ENCODE peak calls at places on chromosomes 12 and 14, in four cellular contexts. V, U, T and S are unnamed samples.

GRCh38 chr12:45663452-45663851 is 66.1 kb upstream of the ARID2 start:
- DNase-seq in V (no peak), U (peak), T (no peak), S (no peak)

GRCh38 chr14:35079742-35080141 is 33.7 kb downstream of the FAM177A1 start:
- DNase-seq in V (no peak), U (peak), T (no peak), S (no peak)

GRCh38 chr14:87109271-87109670 is 883.7 kb downstream of the GALC start:
- DNase-seq in V (no peak), U (no peak), T (no peak), S (no peak)

GRCh38 chr12:82655751-82656150 is 31.0 kb upstream of the TMTC2 start:
- DNase-seq in V (no peak), U (no peak), T (no peak), S (no peak)

GRCh38 chr12:84763112-84763511 is 149.5 kb downstream of the SLC6A15 start:
- DNase-seq in V (no peak), U (peak), T (no peak), S (no peak)

GRCh38 chr12:6200266-6201198 is at the start of gene CD9:
- DNase-seq in V (peak), U (peak), T (peak), S (no peak)

GRCh38 chr14:89370781-89371180 is 46.3 kb downstream of the FOXN3 start:
- DNase-seq in V (no peak), U (no peak), T (no peak), S (no peak)

GRCh38 chr12:39804479-39805241 is 185.1 kb upstream of the ABCD2 start:
- DNase-seq in V (no peak), U (no peak), T (no peak), S (no peak)

GRCh38 chr12:70249903-70250302 is 6.7 kb downstream of the CNOT2 start:
- DNase-seq in V (no peak), U (no peak), T (no peak), S (no peak)

GRCh38 chr12:13144266-13144828 is 40.9 kb upstream of the GSG1 start:
- DNase-seq in V (no peak), U (no peak), T (no peak), S (no peak)

GRCh38 chr12:42396473-42397259 is 70.7 kb downstream of the PPHLN1 start:
- DNase-seq in V (no peak), U (no peak), T (no peak), S (no peak)

GRCh38 chr12:127582074-127582473 is 684.9 kb upstream of the TMEM132C start:
- DNase-seq in V (no peak), U (no peak), T (no peak), S (no peak)

GRCh38 chr12:20142956-20143355 is 225.4 kb upstream of the PDE3A start:
- DNase-seq in V (no peak), U (no peak), T (peak), S (no peak)
- TF ChIP-seq CTCF in V (no peak), U (peak), T (no peak), S (no peak)

GRCh38 chr12:120972870-120973543 is 5.3 kb upstream of the HNF1A start:
- DNase-seq in V (no peak), U (no peak), T (no peak), S (no peak)

GRCh38 chr12:120965534-120966091 is 12.7 kb upstream of the HNF1A start:
- DNase-seq in V (no peak), U (no peak), T (no peak), S (no peak)

GRCh38 chr12:120970310-120970709 is 8.0 kb upstream of the HNF1A start:
- DNase-seq in V (no peak), U (no peak), T (no peak), S (no peak)

DNA sequence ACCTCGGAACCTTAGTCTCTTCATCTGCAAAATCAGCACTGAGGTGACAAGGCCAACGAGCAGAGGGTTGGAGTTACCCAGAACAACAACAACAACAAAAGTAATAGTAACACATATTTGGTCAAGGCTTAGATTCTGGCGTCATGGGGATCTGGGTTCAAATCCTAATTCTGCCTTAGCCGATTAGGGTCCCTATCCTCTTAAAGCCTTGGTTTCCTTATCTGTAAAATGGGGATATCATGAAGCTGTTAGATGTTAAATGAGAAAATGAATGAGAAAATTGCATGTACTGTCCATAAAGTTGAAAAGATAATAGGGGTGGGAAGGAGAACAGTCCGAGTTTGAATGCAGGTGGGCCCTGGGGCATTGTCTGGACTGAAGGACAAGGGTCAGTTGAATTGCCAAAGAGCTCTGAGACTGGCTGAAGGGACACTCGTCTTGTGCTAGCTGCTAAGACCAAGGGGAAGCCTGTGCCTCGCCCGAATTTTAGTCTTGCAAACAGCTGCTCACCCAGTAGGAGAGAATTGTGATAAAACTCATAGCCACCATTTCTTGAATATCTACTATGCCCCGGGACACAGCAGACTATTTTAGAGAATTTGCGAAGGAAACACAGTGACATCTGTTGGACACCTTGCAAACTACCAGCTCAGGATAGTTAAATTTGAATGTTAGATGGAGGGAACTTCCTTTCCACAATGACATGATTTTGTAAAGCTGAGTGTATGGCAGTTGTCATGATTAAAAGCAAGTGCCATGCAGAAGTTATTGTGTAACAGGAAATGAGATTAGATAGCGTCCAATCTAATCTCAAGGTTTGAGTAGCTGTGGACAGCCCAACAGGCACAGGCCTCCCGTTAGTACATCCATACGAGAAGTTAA is 6.8 kb upstream of the HNF1A start:
- DNase-seq in V (no peak), U (peak), T (peak), S (no peak)
- TF ChIP-seq CTCF in V (peak), U (peak), T (peak), S (no peak)

DNA sequence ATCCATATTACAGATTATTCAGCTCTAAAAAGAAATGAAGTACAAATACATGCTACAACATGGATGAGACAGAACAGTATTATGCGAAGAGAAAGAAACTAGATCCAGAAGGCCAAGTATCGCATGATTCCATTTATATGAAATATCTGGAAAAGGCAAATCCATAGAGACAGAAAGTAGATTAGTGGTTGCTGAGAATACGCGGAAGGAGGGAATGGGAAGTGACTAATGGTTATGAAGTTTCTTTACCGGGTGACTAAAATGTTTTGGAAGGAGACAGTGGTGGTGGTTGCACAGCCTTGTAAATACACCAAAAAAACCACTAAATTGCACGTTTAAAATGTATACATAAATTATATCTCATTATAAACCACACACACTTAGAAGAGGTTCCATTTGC is 12.5 kb downstream of the PRDM4 start:
- DNase-seq in V (no peak), U (peak), T (no peak), S (no peak)
- TF ChIP-seq CTCF in V (no peak), U (no peak), T (no peak), S (no peak)

GRCh38 chr12:25480145-25480544 is 72.9 kb downstream of the LMNTD1 start:
- DNase-seq in V (no peak), U (peak), T (no peak), S (no peak)
- TF ChIP-seq CTCF in V (no peak), U (no peak), T (no peak), S (no peak)

GRCh38 chr12:124884587-124885438 is 21.1 kb upstream of the SCARB1 start:
- DNase-seq in V (no peak), U (no peak), T (no peak), S (no peak)
- TF ChIP-seq CTCF in V (no peak), U (no peak), T (no peak), S (no peak)

DNA sequence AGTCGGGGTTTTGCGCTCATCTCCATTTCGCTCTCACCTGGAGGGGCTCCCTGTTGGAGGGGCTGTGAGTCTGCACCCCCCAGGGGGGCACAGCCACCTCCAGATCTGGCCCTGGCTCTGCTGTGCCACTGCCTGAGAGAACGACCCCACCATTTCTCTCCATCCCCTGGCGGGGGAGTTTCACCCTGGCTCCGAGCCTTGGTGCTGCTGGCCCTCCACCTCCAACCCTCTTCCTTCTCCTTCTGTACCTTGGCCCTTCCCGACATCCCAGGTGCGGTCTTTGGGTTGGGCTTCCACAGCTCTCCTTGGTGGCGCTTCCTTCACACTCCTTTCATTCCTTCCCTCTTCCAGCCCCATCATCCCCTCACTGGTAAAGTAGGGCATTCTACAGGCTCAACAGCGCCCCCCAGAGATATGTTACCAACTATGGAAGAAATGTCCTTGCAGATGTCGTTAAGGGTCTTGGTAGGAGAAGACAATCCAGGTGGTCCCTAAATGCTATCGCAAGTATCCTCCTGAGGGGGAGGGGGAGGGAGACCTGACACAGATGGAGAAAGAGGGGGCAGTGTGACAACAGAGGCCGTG is 16.3 kb downstream of the SERPINA1 start:
- DNase-seq in V (no peak), U (no peak), T (no peak), S (peak)
- TF ChIP-seq CTCF in V (no peak), U (no peak), T (no peak), S (no peak)

GRCh38 chr14:103384450-103385152 is 614 bp upstream of the MARK3 start:
- DNase-seq in V (no peak), U (no peak), T (no peak), S (no peak)

GRCh38 chr14:103386632-103387329 is 1.6 kb downstream of the MARK3 start:
- DNase-seq in V (no peak), U (peak), T (no peak), S (no peak)

GRCh38 chr14:103385994-103386491 is 828 bp downstream of the MARK3 start:
- DNase-seq in V (peak), U (peak), T (no peak), S (peak)

GRCh38 chr14:103382375-103382774 is 2.8 kb upstream of the MARK3 start:
- DNase-seq in V (no peak), U (peak), T (peak), S (no peak)

DNA sequence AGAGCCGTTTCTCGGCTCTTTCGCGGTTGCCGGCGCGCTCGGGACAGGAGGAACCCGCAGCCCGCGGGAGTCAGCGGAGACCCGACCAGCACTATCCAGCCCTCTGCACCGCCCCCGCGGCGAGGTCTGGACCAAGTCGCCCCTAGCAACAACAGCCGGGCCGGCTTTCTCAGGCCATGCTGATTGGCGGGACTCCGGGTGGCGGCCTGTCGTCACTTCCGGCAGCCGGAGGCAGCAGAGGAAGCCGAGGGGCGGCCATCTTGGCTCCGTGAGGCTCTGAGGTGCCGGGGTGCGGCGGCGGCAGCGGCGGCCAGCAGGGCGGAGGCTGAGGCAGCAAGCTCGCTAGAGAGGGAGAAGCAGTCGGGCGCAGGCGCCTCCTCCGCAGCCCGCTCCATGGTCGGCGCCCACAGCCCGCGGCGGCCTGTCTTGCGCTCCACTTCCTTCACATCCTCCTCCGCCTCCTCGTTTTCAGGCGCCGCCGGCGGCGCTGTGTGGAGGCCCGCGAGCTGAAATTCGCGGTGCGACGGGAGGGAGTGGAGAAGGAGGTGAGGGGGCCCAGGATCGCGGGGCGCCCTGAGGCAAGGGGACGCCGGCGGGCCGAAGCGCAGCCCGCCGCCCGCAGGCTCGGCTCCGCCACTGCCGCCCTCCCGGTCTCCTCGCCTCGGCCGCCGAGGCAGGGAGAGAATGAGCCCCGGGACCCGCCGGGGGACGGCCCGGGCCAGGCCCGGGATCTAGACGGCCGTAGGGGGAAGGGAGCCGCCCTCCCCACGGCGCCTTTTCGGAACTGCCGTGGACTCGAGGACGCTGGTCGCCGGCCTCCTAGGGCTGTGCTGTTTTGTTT is at the start of gene MARK3:
- DNase-seq in V (peak), U (peak), T (peak), S (peak)
- TF ChIP-seq CTCF in V (peak), U (no peak), T (peak), S (no peak)

GRCh38 chr12:72673853-72674252 is 401.7 kb downstream of the TRHDE start:
- DNase-seq in V (no peak), U (no peak), T (no peak), S (no peak)
- TF ChIP-seq CTCF in V (no peak), U (no peak), T (no peak), S (no peak)

DNA sequence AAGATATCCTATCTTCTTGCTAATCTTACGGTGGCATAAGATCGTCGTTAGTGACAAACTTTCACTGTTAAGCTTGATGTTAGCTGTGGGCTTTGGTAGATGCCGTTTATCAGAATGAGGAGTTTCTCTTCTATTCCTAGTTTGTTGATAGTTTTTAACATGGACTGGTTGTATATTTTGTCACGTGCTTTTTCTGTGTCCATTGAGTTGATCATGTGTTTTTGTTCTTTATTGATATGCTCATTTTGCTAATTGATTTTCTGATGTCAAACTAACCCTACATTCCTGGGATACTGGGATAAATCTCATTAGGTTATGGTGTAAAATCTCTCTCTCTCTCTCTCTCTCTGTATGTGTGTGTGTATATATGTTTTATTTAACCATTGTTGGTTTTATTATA is 545.1 kb downstream of the AACS start:
- DNase-seq in V (no peak), U (no peak), T (no peak), S (no peak)
- TF ChIP-seq CTCF in V (no peak), U (no peak), T (no peak), S (no peak)

GRCh38 chr14:54567634-54568561 is 970 bp downstream of the SAMD4A start:
- DNase-seq in V (peak), U (peak), T (peak), S (peak)

GRCh38 chr14:54565236-54566151 is 1.4 kb upstream of the SAMD4A start:
- DNase-seq in V (peak), U (peak), T (peak), S (peak)

GRCh38 chr14:54566152-54566409 is 847 bp upstream of the SAMD4A start:
- DNase-seq in V (no peak), U (no peak), T (no peak), S (no peak)

GRCh38 chr14:54567224-54567633 is 301 bp downstream of the SAMD4A start:
- DNase-seq in V (no peak), U (no peak), T (peak), S (peak)

GRCh38 chr14:54566410-54567223 is at the start of gene SAMD4A:
- DNase-seq in V (peak), U (peak), T (peak), S (peak)
- TF ChIP-seq CTCF in V (peak), U (peak), T (peak), S (no peak)